ENCODE peak calls at places on chromosome 6, in seven cellular contexts. One of them, this sample, is unnamed.

GRCh38 chr6:12232339-12232738 is 57.8 kb upstream of the EDN1 start:
- DNase-seq in NCI-H1105 treated with DMSO at 0.1 percent for 48 hours: no peak
- DNase-seq in T1000: no peak
- DNase-seq in Daoy: peak
- DNase-seq in ovary: no peak
- DNase-seq in M059J: peak
- DNase-seq in GM23338: no peak
- DNase-seq in this sample: peak

GRCh38 chr6:157518399-157519250 is 137.6 kb downstream of the ZDHHC14 start:
- DNase-seq in NCI-H1105 treated with DMSO at 0.1 percent for 48 hours: no peak
- DNase-seq in T1000: no peak
- DNase-seq in Daoy: no peak
- DNase-seq in ovary: peak
- DNase-seq in M059J: no peak
- DNase-seq in GM23338: peak
- DNase-seq in this sample: no peak

GRCh38 chr6:39953076-39953623 is 18.9 kb upstream of the MOCS1 start:
- DNase-seq in NCI-H1105 treated with DMSO at 0.1 percent for 48 hours: no peak
- DNase-seq in T1000: no peak
- DNase-seq in Daoy: no peak
- DNase-seq in ovary: no peak
- DNase-seq in M059J: no peak
- DNase-seq in GM23338: no peak
- DNase-seq in this sample: no peak

GRCh38 chr6:7087066-7087465 is 20.7 kb upstream of the RREB1 start:
- DNase-seq in NCI-H1105 treated with DMSO at 0.1 percent for 48 hours: no peak
- DNase-seq in T1000: no peak
- DNase-seq in Daoy: peak
- DNase-seq in ovary: no peak
- DNase-seq in M059J: peak
- DNase-seq in GM23338: peak
- DNase-seq in this sample: no peak

GRCh38 chr6:159762681-159763293 is 942 bp downstream of the ACAT2 start:
- DNase-seq in NCI-H1105 treated with DMSO at 0.1 percent for 48 hours: no peak
- DNase-seq in T1000: no peak
- DNase-seq in Daoy: no peak
- DNase-seq in ovary: peak
- DNase-seq in M059J: no peak
- DNase-seq in GM23338: peak
- DNase-seq in this sample: no peak

GRCh38 chr6:167721291-167721690 is 105.4 kb upstream of the AFDN start:
- DNase-seq in NCI-H1105 treated with DMSO at 0.1 percent for 48 hours: no peak
- DNase-seq in T1000: no peak
- DNase-seq in Daoy: no peak
- DNase-seq in ovary: no peak
- DNase-seq in M059J: no peak
- DNase-seq in GM23338: no peak
- DNase-seq in this sample: no peak

GRCh38 chr6:72422126-72422680 is 199.7 kb upstream of the KCNQ5 start:
- DNase-seq in NCI-H1105 treated with DMSO at 0.1 percent for 48 hours: no peak
- DNase-seq in T1000: peak
- DNase-seq in Daoy: no peak
- DNase-seq in ovary: no peak
- DNase-seq in M059J: peak
- DNase-seq in GM23338: no peak
- DNase-seq in this sample: no peak

GRCh38 chr6:37171970-37172812 is 2.2 kb downstream of the PIM1 start:
- DNase-seq in NCI-H1105 treated with DMSO at 0.1 percent for 48 hours: peak
- DNase-seq in T1000: peak
- DNase-seq in Daoy: peak
- DNase-seq in ovary: peak
- DNase-seq in M059J: peak
- DNase-seq in GM23338: peak
- DNase-seq in this sample: peak

GRCh38 chr6:146359123-146359522 is 184.5 kb upstream of the RAB32 start:
- DNase-seq in NCI-H1105 treated with DMSO at 0.1 percent for 48 hours: no peak
- DNase-seq in T1000: no peak
- DNase-seq in Daoy: no peak
- DNase-seq in ovary: no peak
- DNase-seq in M059J: no peak
- DNase-seq in GM23338: no peak
- DNase-seq in this sample: no peak

GRCh38 chr6:162271922-162272321 is 455.6 kb downstream of the PRKN start:
- DNase-seq in NCI-H1105 treated with DMSO at 0.1 percent for 48 hours: no peak
- DNase-seq in T1000: no peak
- DNase-seq in Daoy: no peak
- DNase-seq in ovary: no peak
- DNase-seq in M059J: no peak
- DNase-seq in GM23338: peak
- DNase-seq in this sample: no peak

GRCh38 chr6:3848380-3848779 is 793 bp upstream of the FAM50B start:
- DNase-seq in NCI-H1105 treated with DMSO at 0.1 percent for 48 hours: no peak
- DNase-seq in T1000: no peak
- DNase-seq in Daoy: peak
- DNase-seq in ovary: no peak
- DNase-seq in M059J: no peak
- DNase-seq in GM23338: peak
- DNase-seq in this sample: no peak

GRCh38 chr6:39043776-39044175 is 4.8 kb upstream of the GLP1R start:
- DNase-seq in NCI-H1105 treated with DMSO at 0.1 percent for 48 hours: no peak
- DNase-seq in T1000: no peak
- DNase-seq in Daoy: no peak
- DNase-seq in ovary: no peak
- DNase-seq in M059J: no peak
- DNase-seq in GM23338: no peak
- DNase-seq in this sample: no peak

GRCh38 chr6:50817638-50817950 is 1.1 kb upstream of the TFAP2B start:
- DNase-seq in NCI-H1105 treated with DMSO at 0.1 percent for 48 hours: no peak
- DNase-seq in T1000: no peak
- DNase-seq in Daoy: no peak
- DNase-seq in ovary: no peak
- DNase-seq in M059J: no peak
- DNase-seq in GM23338: no peak
- DNase-seq in this sample: no peak

GRCh38 chr6:158290040-158290439 is 22.2 kb upstream of the TULP4 start:
- DNase-seq in NCI-H1105 treated with DMSO at 0.1 percent for 48 hours: no peak
- DNase-seq in T1000: no peak
- DNase-seq in Daoy: no peak
- DNase-seq in ovary: no peak
- DNase-seq in M059J: no peak
- DNase-seq in GM23338: no peak
- DNase-seq in this sample: no peak

GRCh38 chr6:159726196-159726917 is 949 bp upstream of the WTAP start:
- DNase-seq in NCI-H1105 treated with DMSO at 0.1 percent for 48 hours: no peak
- DNase-seq in T1000: no peak
- DNase-seq in Daoy: no peak
- DNase-seq in ovary: no peak
- DNase-seq in M059J: no peak
- DNase-seq in GM23338: no peak
- DNase-seq in this sample: no peak

GRCh38 chr6:39599996-39600395 is 125.2 kb downstream of the KIF6 start:
- DNase-seq in NCI-H1105 treated with DMSO at 0.1 percent for 48 hours: no peak
- DNase-seq in T1000: no peak
- DNase-seq in Daoy: no peak
- DNase-seq in ovary: no peak
- DNase-seq in M059J: peak
- DNase-seq in GM23338: no peak
- DNase-seq in this sample: no peak

GRCh38 chr6:25050356-25050755 is 114.6 kb upstream of the RIPOR2 start:
- DNase-seq in NCI-H1105 treated with DMSO at 0.1 percent for 48 hours: no peak
- DNase-seq in T1000: no peak
- DNase-seq in Daoy: peak
- DNase-seq in ovary: no peak
- DNase-seq in M059J: peak
- DNase-seq in GM23338: no peak
- DNase-seq in this sample: no peak

GRCh38 chr6:34324738-34325444 is 67.6 kb downstream of the NUDT3 start:
- DNase-seq in NCI-H1105 treated with DMSO at 0.1 percent for 48 hours: peak
- DNase-seq in T1000: no peak
- DNase-seq in Daoy: no peak
- DNase-seq in ovary: peak
- DNase-seq in M059J: no peak
- DNase-seq in GM23338: peak
- DNase-seq in this sample: no peak

GRCh38 chr6:27474672-27475071 is 1.8 kb upstream of the ZNF184 start:
- DNase-seq in NCI-H1105 treated with DMSO at 0.1 percent for 48 hours: no peak
- DNase-seq in T1000: no peak
- DNase-seq in Daoy: no peak
- DNase-seq in ovary: no peak
- DNase-seq in M059J: no peak
- DNase-seq in GM23338: peak
- DNase-seq in this sample: no peak

GRCh38 chr6:105302617-105303128 is 100.2 kb downstream of the PREP start:
- DNase-seq in NCI-H1105 treated with DMSO at 0.1 percent for 48 hours: no peak
- DNase-seq in T1000: no peak
- DNase-seq in Daoy: no peak
- DNase-seq in ovary: no peak
- DNase-seq in M059J: no peak
- DNase-seq in GM23338: peak
- DNase-seq in this sample: no peak

GRCh38 chr6:157066781-157067491 is 256.4 kb downstream of the TMEM242 start:
- DNase-seq in NCI-H1105 treated with DMSO at 0.1 percent for 48 hours: no peak
- DNase-seq in T1000: no peak
- DNase-seq in Daoy: no peak
- DNase-seq in ovary: no peak
- DNase-seq in M059J: peak
- DNase-seq in GM23338: no peak
- DNase-seq in this sample: no peak